ENCODE peak calls at places on chromosome 20, in four cellular contexts. L is lower lobe of right lung, A is mucosa of descending colon, P is Panc1. M is an unnamed sample. For H3K4me1, the result is how much of the 10 kb centered on the place peaks cover.

GRCh38 chr20:33653900-33654596 is 8.1 kb upstream of the C20orf144 start:
- DNase-seq in L (peak), A (peak), P (no peak), M (peak)

GRCh38 chr20:20568604-20569205 is 143.7 kb downstream of the RALGAPA2 start:
- DNase-seq in L (no peak), A (no peak), P (peak), M (no peak)

GRCh38 chr20:57381596-57382503 is 9.3 kb upstream of the RBM38 start:
- DNase-seq in L (peak), A (peak), P (peak), M (peak)

GRCh38 chr20:8756410-8756809 is 312.5 kb upstream of the PLCB4 start:
- DNase-seq in L (no peak), A (no peak), P (no peak), M (no peak)

GRCh38 chr20:53434662-53435061 is 159.0 kb downstream of the ZNF217 start:
- DNase-seq in L (no peak), A (no peak), P (no peak), M (peak)

GRCh38 chr20:13085275-13085674 is 76.5 kb downstream of the SPTLC3 start:
- DNase-seq in L (no peak), A (no peak), P (no peak), M (no peak)

GRCh38 chr20:53829706-53830521 is 236.3 kb upstream of the ZNF217 start:
- DNase-seq in L (no peak), A (no peak), P (peak), M (no peak)

GRCh38 chr20:37396520-37397075 is 50.7 kb downstream of the SRC start:
- DNase-seq in L (no peak), A (no peak), P (no peak), M (no peak)

GRCh38 chr20:6421321-6422030 is 298.6 kb upstream of the FERMT1 start:
- DNase-seq in L (no peak), A (no peak), P (no peak), M (no peak)

GRCh38 chr20:45965169-45966002 is 6.6 kb downstream of the ZNF335 start:
- DNase-seq in L (peak), A (no peak), P (no peak), M (no peak)

GRCh38 chr20:9794831-9795230 is 44.0 kb downstream of the PAK5 start:
- DNase-seq in L (no peak), A (no peak), P (no peak), M (no peak)

GRCh38 chr20:47704746-47705496 is 80.4 kb downstream of the SULF2 start:
- DNase-seq in L (no peak), A (no peak), P (no peak), M (no peak)

GRCh38 chr20:50279988-50280850 is 89.6 kb downstream of the CEBPB start:
- DNase-seq in L (no peak), A (peak), P (no peak), M (no peak)

GRCh38 chr20:34215711-34216381 is 25.4 kb upstream of the ASIP start:
- DNase-seq in L (peak), A (peak), P (no peak), M (peak)

GRCh38 chr20:4173142-4173541 is 157.8 kb upstream of the RNF24 start:
- DNase-seq in L (no peak), A (no peak), P (no peak), M (no peak)

GRCh38 chr20:20461526-20461925 is 93.6 kb downstream of the INSM1 start:
- DNase-seq in L (no peak), A (no peak), P (no peak), M (no peak)

DNA sequence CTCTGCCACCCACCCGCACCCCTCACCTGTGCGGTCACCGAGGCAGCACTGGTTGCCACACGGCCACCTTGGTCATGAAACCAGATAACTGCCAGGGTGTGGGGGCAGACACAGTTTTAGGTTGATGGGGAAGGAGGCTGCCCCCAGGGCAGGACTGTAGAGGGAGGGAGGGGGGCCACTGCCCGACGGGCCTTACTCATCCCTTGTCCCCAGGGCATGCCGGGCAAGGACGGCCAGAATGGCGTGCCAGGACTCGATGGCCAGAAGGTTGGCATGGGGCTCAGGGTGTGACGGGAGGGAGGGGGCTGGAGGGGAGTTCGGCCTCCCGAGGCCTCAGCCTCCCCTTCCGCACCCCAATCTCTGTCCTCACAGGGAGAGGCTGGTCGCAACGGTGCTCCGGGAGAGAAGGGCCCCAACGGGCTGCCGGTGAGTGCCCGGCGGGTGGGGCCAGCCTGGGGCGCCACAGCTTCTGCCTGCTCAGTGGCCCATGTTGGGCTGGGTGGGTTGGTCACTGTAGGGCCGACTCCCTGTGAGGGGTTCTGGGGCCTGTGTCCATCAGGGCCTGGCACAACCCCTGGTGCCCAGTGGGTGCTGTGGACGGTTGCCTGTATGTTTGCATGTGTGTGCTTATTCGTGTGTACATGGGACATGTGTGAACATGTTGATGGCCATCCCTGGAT is 11.8 kb downstream of the COL9A3 start:
- DNase-seq in L (no peak), A (no peak), P (no peak), M (no peak)
- H3K4me1 ChIP-seq in L (under half), A (under half), P (under half), M (under half)

GRCh38 chr20:36017034-36017951 is 48.9 kb downstream of the CNBD2 start:
- DNase-seq in L (peak), A (no peak), P (no peak), M (peak)
- TF ChIP-seq CTCF in L (no peak), A (no peak), P (no peak), M (no peak)

DNA sequence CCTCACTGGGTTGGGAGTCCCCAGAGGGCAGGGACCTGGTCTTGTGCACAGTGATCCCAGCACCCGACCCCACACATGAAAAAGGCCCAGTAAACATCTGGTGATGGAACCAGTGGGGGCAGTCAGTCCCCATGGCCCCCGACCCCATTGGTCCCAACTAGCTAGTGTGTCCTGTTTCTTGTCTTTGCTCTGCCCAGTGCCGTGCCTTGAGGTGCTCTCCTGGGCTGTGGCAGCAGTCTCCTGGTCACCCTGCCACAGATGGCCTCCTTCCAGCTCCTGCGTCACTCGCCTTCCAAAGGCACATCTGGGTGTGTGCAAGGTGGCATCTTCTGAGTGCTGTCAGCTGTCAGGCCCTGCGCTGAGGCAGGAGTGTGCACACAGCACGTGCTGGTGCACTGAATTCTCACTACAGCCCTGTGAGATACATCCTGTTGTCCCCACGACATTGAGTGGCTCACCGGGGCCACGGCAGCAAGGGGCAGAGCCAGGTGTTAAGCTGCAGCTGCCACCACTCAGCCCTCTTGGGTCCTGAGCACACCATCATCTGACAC is 3.9 kb downstream of the NPEPL1 start:
- DNase-seq in L (no peak), A (no peak), P (no peak), M (no peak)
- H3K4me1 ChIP-seq in L (under half), A (under half), P (under half), M (under half)

GRCh38 chr20:14259691-14260090 is 77.7 kb downstream of the FLRT3 start:
- DNase-seq in L (no peak), A (no peak), P (no peak), M (no peak)

DNA sequence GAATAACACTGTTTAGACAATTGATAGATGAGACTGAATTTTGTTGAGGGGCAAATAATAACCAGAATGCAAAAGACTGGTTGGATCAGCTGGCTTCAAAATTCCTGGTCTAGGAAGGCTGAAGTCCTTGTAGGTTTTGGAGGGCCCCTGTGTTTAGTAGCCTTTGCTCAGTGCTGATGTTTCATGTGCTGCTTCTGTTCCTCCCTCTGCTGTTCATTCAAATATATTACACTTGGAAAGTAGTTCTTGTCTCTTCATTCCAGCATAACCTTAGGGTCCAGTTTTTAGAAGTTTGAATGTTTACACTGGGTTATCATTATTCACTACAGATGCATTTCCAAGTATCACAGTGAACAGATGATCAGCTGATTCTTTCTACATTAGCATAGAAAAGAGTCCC is 72.5 kb downstream of the FLRT3 start:
- DNase-seq in L (no peak), A (no peak), P (no peak), M (no peak)
- TF ChIP-seq CTCF in L (no peak), A (no peak), P (peak), M (peak)

DNA sequence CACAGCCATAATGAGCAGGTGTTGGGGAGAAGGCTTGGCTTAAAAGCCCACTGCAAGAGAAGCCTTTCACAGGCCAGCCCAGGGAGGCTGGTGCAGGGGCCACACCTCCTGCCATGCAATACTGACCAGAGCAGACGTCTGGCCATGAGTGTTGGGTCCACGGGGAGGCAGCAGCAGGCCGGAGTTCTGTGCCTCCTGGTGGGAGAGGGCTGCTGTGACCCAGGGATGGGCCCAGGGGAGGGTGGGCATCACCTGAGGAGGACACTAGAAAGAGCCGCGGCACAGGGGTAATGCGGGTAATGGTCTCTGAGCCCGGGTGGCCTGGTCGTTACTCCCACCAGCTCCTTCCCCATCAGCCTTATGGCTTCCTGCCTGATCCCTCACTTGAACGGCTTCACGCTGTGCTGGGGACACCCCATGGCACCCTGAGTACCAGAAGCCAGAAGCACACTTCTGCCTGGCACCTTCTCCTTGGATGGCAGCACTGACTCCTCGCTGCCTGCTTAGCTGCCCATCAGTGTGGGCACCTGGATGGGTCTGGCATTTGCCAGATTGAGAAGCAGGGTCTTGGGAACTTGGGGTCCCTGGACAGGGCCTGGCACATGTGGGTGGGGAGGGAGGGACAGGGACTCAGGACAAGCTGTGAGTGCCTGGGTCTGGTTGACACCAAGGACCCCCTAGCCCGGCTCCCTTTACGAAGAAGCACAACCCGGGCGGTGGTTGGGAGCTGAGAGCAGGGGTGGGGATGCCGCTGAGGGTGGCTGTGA is 108.8 kb downstream of the ASXL1 start:
- DNase-seq in L (no peak), A (peak), P (no peak), M (no peak)
- H3K4me1 ChIP-seq in L (half or more), A (half or more), P (under half), M (under half)

M was measured in prostate gland.